ENCODE peak calls at places on chromosomes 12 and 14, in five cellular contexts. K is cardiac muscle cell, W is thoracic aorta, R is neural progenitor cell, O is uterus. P is an unnamed sample.

GRCh38 chr12:66627270-66627987 is 51.4 kb downstream of the GRIP1 start:
- DNase-seq in R (peak; percentile 56), K (no peak), O (peak; percentile 21), W (no peak), P (no peak)

GRCh38 chr12:63103489-63104131 is 47.4 kb downstream of the AVPR1A start:
- DNase-seq in K (peak; percentile 40), W (no peak), R (peak; percentile 43), O (no peak), P (no peak)

GRCh38 chr12:89800435-89800834 is 91.8 kb upstream of the ATP2B1 start:
- DNase-seq in R (no peak), W (no peak), K (no peak), O (no peak), P (no peak)

GRCh38 chr12:6959376-6960290 is 8.5 kb downstream of the PTPN6 start:
- DNase-seq in W (no peak), K (no peak), R (no peak), O (no peak), P (no peak)

GRCh38 chr14:95146079-95146771 is 11.1 kb downstream of the DICER1 start:
- DNase-seq in R (no peak), K (no peak), O (no peak), W (no peak), P (no peak)

GRCh38 chr14:25150934-25151790 is 101.2 kb upstream of the STXBP6 start:
- DNase-seq in K (peak; percentile 76), R (peak; percentile 63), W (no peak), O (no peak), P (no peak)

GRCh38 chr14:71103662-71104484 is 196.6 kb downstream of the PCNX1 start:
- DNase-seq in O (no peak), R (peak; percentile 60), K (peak; percentile 82), W (no peak), P (peak; percentile 25)

GRCh38 chr12:132302466-132303358 is 26.7 kb downstream of the GALNT9 start:
- DNase-seq in K (no peak), R (no peak), O (no peak), W (no peak), P (no peak)

GRCh38 chr14:75879031-75879430 is 102.8 kb downstream of the TGFB3 start:
- DNase-seq in K (peak; percentile 91), W (no peak), R (no peak), O (no peak), P (no peak)

GRCh38 chr14:23829736-23830474 is 123.7 kb upstream of the DHRS4 start:
- DNase-seq in O (no peak), K (peak; percentile 85), W (peak; percentile 11), R (no peak), P (no peak)

GRCh38 chr12:132095520-132096409 is 48.4 kb downstream of the DDX51 start:
- DNase-seq in W (no peak), K (no peak), R (no peak), O (no peak), P (no peak)

GRCh38 chr14:22333408-22334274 is 255.4 kb downstream of the DAD1 start:
- DNase-seq in O (no peak), K (peak; percentile 50), R (peak; percentile 6), W (no peak), P (no peak)

GRCh38 chr14:95770777-95771176 is 56.9 kb upstream of the TCL1A start:
- DNase-seq in O (no peak), K (no peak), R (no peak), W (no peak), P (no peak)

GRCh38 chr12:6696690-6697583 is 3.7 kb downstream of the PIANP start:
- DNase-seq in K (no peak), O (no peak), R (no peak), W (no peak), P (no peak)

GRCh38 chr14:95299271-95299670 is 20.4 kb downstream of the CLMN start:
- DNase-seq in R (no peak), W (no peak), K (no peak), O (no peak), P (no peak)

GRCh38 chr14:69464379-69464778 is 20.1 kb upstream of the PLEKHD1 start:
- DNase-seq in W (no peak), R (no peak), K (peak; percentile 12), O (no peak), P (no peak)

GRCh38 chr12:4274396-4274959 is 916 bp downstream of the CCND2 start:
- DNase-seq in R (peak; percentile 38), K (no peak), O (no peak), W (no peak), P (no peak)

GRCh38 chr14:35666429-35667043 is 132.6 kb downstream of the INSM2 start:
- DNase-seq in W (no peak), K (no peak), O (no peak), R (no peak), P (no peak)

DNA sequence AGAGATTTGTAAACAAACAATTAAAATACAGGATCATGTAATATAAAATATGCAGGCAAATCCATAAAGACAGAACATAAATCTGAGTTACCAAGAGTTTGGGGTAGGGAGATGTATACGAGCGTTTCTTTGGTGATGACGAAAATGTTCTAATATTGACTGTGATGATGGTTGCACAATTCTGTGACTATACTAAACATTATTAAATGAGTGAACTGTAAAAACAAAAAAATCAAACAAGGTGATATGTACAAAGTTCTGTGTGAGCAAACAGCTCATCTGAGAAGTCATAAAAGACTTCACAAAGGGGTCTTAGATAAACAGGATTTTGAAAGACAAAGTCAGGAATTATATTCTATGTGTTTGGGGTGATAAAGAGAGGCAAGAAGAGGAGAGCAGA is 127.9 kb downstream of the INSM2 start:
- DNase-seq in W (no peak), R (no peak), O (no peak), K (no peak), P (no peak)
- H3K27ac ChIP-seq in W (no peak overlapping the region), R (no peak overlapping the region), O (no peak overlapping the region), K (no peak overlapping the region), P (peak overlapping the region; percentile 29)

DNA sequence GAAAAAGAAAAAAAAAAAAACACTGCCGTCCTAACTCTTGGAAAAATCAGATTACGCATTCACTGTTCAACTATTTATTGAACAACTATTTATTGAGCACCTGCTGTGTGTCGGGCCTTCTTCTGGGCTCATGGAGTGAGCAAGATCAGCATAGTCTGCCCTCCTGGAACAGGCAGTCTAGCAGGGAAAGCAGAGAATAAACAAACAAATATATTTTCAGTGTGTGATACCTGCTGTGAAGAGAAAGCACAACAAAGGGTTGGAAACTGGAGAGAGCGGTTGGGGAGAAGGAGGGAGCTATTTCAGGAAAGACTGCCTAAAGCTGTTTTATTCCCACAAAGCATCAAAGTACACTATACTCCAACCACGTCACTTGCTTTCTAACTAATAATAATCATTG is 10.8 kb downstream of the PROX2 start:
- DNase-seq in K (no peak), W (no peak), O (no peak), R (no peak), P (no peak)
- TF ChIP-seq CTCF in K (no peak), W (no peak), O (no peak), R (no peak), P (no peak)

GRCh38 chr12:2893007-2893406 is 2.3 kb downstream of the TULP3 start:
- DNase-seq in R (no peak), W (no peak), K (peak; percentile 80), O (peak; percentile 39), P (no peak)
- H3K4me3 ChIP-seq in R (no peak overlapping the region), W (peak overlapping the region; percentile 94), K (no peak overlapping the region), O (no peak overlapping the region), P (no peak overlapping the region)

GRCh38 chr12:53065975-53066593 is 13.1 kb downstream of the SPRYD3 start:
- DNase-seq in W (no peak), R (peak; percentile 88), K (peak; percentile 89), O (peak; percentile 87), P (peak; percentile 72)

GRCh38 chr12:53068811-53069585 is 10.2 kb downstream of the SPRYD3 start:
- DNase-seq in W (no peak), R (no peak), K (peak; percentile 14), O (no peak), P (no peak)

GRCh38 chr12:53067993-53068770 is 11.0 kb downstream of the SPRYD3 start:
- DNase-seq in R (no peak), W (no peak), O (no peak), K (no peak), P (no peak)

GRCh38 chr12:53066594-53066978 is 12.6 kb downstream of the SPRYD3 start:
- DNase-seq in O (peak; percentile 33), K (peak; percentile 2), R (no peak), W (no peak), P (no peak)

DNA sequence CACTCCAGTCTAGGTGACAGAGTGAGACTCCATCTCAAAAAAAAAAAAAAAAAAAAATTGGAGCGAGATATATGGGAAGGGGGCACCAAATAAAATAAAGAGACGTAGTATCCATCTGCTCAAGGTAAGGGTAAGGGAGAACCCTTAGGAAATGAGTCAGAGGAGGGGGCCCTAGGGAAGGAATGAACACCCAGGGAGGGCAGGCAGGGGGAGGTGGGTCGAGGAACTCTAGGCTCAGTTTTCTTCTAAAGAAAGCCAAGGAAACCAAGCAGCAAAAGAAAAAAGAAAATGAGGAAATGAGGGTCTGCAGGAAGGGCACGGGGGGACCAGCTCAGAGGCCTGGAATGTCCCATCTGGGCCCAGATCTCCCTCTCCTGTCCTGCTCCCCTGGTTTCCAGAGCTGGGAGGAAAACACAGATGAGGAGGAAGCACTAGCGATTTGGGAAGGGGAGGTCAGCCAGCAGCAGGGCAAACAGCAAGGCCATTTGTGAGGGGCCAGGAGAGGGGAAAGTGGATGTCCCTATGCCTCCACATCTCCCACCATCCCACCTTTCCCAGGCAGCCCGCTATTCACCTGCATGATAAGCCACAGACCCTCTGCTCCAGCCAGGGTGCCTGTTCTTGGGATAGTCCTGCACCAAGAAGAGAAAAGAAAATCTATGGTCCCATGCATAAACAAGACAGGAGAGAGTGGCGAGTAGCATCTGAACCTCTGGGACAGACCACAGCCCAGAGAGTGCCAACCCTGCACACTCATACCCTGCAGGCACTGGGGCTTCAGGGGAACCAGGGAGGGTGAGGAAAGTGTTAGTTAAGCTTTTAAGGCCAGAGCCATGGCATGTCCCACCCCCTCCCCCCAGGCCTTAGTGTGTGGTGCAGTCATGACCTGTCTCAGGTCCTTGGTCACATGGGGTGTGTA is 11.9 kb downstream of the SPRYD3 start:
- DNase-seq in R (no peak), K (peak; percentile 18), W (no peak), O (no peak), P (no peak)
- H3K27ac ChIP-seq in R (no peak overlapping the region), K (no peak overlapping the region), W (peak overlapping the region; percentile 78), O (peak overlapping the region; percentile 89), P (no peak overlapping the region)

GRCh38 chr12:91332305-91332704 is 149.7 kb upstream of the DCN start:
- DNase-seq in R (no peak), K (peak; percentile 58), O (no peak), W (no peak), P (no peak)
- TF ChIP-seq CTCF in R (no peak), K (no peak), O (peak; percentile 57), W (no peak), P (no peak)

DNA sequence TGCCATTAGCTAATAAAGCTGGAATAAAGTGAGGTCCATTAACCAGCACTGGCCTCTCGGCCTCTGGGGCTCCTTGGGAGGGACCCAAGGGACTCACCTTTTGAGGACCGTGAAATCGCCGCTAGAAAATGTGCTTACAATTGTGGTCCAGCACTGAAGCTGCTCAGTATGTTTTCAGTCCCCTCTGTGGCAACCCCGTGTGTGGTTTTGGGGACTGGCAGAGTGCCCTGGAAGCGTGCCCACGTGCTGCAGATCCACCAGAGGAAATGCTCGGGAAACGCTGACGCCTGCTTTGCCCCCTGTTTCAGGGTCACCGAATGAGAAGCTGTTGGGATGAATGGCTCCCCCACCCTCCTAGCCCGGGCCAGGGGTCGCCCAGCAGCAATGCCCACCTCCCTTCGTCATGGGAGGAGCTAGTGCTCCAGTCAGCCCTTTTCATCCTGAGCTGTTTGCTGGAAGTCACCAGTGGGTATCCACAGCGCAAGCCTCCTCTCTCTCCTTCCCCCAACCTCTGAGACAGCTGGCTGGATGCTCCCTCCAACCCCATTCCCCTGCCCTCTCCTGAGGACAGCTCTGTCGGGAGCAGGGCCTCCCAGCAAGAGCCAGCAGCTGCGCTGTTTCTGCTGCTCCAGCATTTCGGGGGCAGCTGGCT is 33.1 kb upstream of the PPP1R13B start:
- DNase-seq in K (peak; percentile 87), W (peak; percentile 32), R (peak; percentile 24), O (peak; percentile 74), P (no peak)
- H3K4me3 ChIP-seq in K (no peak overlapping the region), W (peak overlapping the region; percentile 62), R (no peak overlapping the region), O (no peak overlapping the region), P (no peak overlapping the region)

P was measured in WERI-Rb-1.